ENCODE peak calls at places on chromosome 12, in five cellular contexts. X, D, A, I and V are unnamed samples.
A peak's percentile ranks its signal among the peaks of the same experiment; 100 is the strongest.

GRCh38 chr12:109900752-109901580 is 892 bp downstream of the TCHP start:
- DNase-seq in D (no peak), A (no peak), I (no peak), X (no peak), V (no peak)

GRCh38 chr12:52186135-52186840 is 5.5 kb downstream of the KRT80 start:
- DNase-seq in X (no peak), A (no peak), D (no peak), I (no peak), V (peak; percentile 82)

GRCh38 chr12:18798445-18799139 is 60.7 kb downstream of the CAPZA3 start:
- DNase-seq in I (no peak), A (no peak), D (peak; percentile 1), X (no peak), V (no peak)

GRCh38 chr12:107377596-107378385 is 284.4 kb upstream of the CRY1 start:
- DNase-seq in I (no peak), D (no peak), A (no peak), X (no peak), V (no peak)

GRCh38 chr12:111069886-111070285 is 149.5 kb upstream of the MYL2 start:
- DNase-seq in D (no peak), I (no peak), X (no peak), A (no peak), V (no peak)

GRCh38 chr12:42958271-42958674 is 368.7 kb upstream of the PRICKLE1 start:
- DNase-seq in I (no peak), A (no peak), X (no peak), D (no peak), V (no peak)

GRCh38 chr12:93419388-93420034 is 22.2 kb downstream of the UBE2N start:
- DNase-seq in X (no peak), A (no peak), D (peak; percentile 26), I (no peak), V (peak; percentile 67)

GRCh38 chr12:51663390-51663789 is 72.4 kb downstream of the SCN8A start:
- DNase-seq in D (no peak), I (no peak), A (no peak), X (no peak), V (no peak)

GRCh38 chr12:5965950-5966383 is 20.9 kb upstream of the ANO2 start:
- DNase-seq in D (no peak), I (peak; percentile 60), A (no peak), X (no peak), V (peak; percentile 19)

GRCh38 chr12:29427964-29428363 is 47.0 kb upstream of the ERGIC2 start:
- DNase-seq in D (no peak), X (no peak), I (no peak), A (no peak), V (no peak)

GRCh38 chr12:19869413-19869812 is 430.1 kb downstream of the AEBP2 start:
- DNase-seq in I (no peak), X (no peak), D (no peak), A (no peak), V (no peak)

GRCh38 chr12:43332977-43333649 is 218.9 kb downstream of the ADAMTS20 start:
- DNase-seq in D (no peak), A (no peak), I (no peak), X (no peak), V (peak; percentile 39)

GRCh38 chr12:102095677-102096263 is 24.1 kb downstream of the NUP37 start:
- DNase-seq in D (no peak), I (no peak), A (no peak), X (no peak), V (peak; percentile 41)

GRCh38 chr12:26573212-26573909 is 259.6 kb downstream of the ITPR2 start:
- DNase-seq in D (no peak), I (no peak), X (no peak), A (no peak), V (no peak)

GRCh38 chr12:122473543-122474323 is 27.0 kb downstream of the ZCCHC8 start:
- DNase-seq in I (no peak), A (no peak), D (no peak), X (no peak), V (peak; percentile 53)

GRCh38 chr12:87363497-87364084 is 665.6 kb downstream of the C12orf50 start:
- DNase-seq in D (no peak), I (no peak), A (no peak), X (no peak), V (no peak)

GRCh38 chr12:121812320-121812871 is 8.6 kb downstream of the SETD1B start:
- DNase-seq in I (peak; percentile 83), X (no peak), D (no peak), A (no peak), V (no peak)

GRCh38 chr12:32379667-32380066 is 19.7 kb upstream of the FGD4 start:
- DNase-seq in X (no peak), D (no peak), I (no peak), A (no peak), V (no peak)

GRCh38 chr12:7016958-7017571 is 1.2 kb downstream of the LPCAT3 start:
- DNase-seq in A (no peak), D (no peak), X (no peak), I (no peak), V (no peak)

GRCh38 chr12:65074932-65075331 is 46.2 kb downstream of the WIF1 start:
- DNase-seq in I (no peak), A (no peak), X (no peak), D (no peak), V (peak; percentile 5)

GRCh38 chr12:49019435-49020317 is 1.1 kb upstream of the PRKAG1 start:
- DNase-seq in X (no peak), I (peak; percentile 49), A (no peak), D (no peak), V (peak; percentile 30)

GRCh38 chr12:124686001-124686884 is 118.8 kb upstream of the NCOR2 start:
- DNase-seq in D (no peak), A (no peak), I (no peak), X (no peak), V (peak; percentile 76)
- H3K27me3 ChIP-seq in D (no peaks in the 10 kb centered on the region), A (no peaks in the 10 kb centered on the region), I (no peaks in the 10 kb centered on the region), X (no peaks in the 10 kb centered on the region), V (no peaks in the 10 kb centered on the region)

GRCh38 chr12:4807116-4807783 is 87.0 kb downstream of the GALNT8 start:
- DNase-seq in X (no peak), I (no peak), A (no peak), D (no peak), V (no peak)

GRCh38 chr12:4809013-4809448 is 88.8 kb downstream of the GALNT8 start:
- DNase-seq in I (no peak), X (no peak), A (peak; percentile 52), D (no peak), V (no peak)

GRCh38 chr12:4807813-4808212 is 87.6 kb downstream of the GALNT8 start:
- DNase-seq in D (no peak), A (no peak), I (no peak), X (no peak), V (no peak)

GRCh38 chr12:4810219-4810671 is 90.0 kb downstream of the GALNT8 start:
- DNase-seq in D (no peak), A (no peak), I (no peak), X (no peak), V (no peak)

GRCh38 chr12:4809449-4810218 is 89.4 kb downstream of the GALNT8 start:
- DNase-seq in I (no peak), X (no peak), D (no peak), A (no peak), V (no peak)
- H3K27me3 ChIP-seq in I (peaks cover 36% of the 10 kb centered on the region), X (peaks cover 3% of the 10 kb centered on the region), D (peaks cover 18% of the 10 kb centered on the region), A (peaks cover 35% of the 10 kb centered on the region), V (peaks cover 10% of the 10 kb centered on the region)

GRCh38 chr12:112584266-112584722 is 165.5 kb downstream of the PTPN11 start:
- DNase-seq in D (no peak), A (no peak), X (no peak), I (no peak), V (no peak)
- H3K27me3 ChIP-seq in D (no peaks in the 10 kb centered on the region), A (no peaks in the 10 kb centered on the region), X (no peaks in the 10 kb centered on the region), I (no peaks in the 10 kb centered on the region), V (no peaks in the 10 kb centered on the region)

GRCh38 chr12:132292328-132293319 is 36.8 kb downstream of the GALNT9 start:
- DNase-seq in I (no peak), X (no peak), A (no peak), D (no peak), V (no peak)
- H3K27me3 ChIP-seq in I (peaks cover 34% of the 10 kb centered on the region), X (no peaks in the 10 kb centered on the region), A (peaks cover 9% of the 10 kb centered on the region), D (no peaks in the 10 kb centered on the region), V (no peaks in the 10 kb centered on the region)

GRCh38 chr12:22759769-22760674 is 135.1 kb downstream of the ETNK1 start:
- DNase-seq in D (no peak), A (no peak), X (no peak), I (no peak), V (no peak)

DNA sequence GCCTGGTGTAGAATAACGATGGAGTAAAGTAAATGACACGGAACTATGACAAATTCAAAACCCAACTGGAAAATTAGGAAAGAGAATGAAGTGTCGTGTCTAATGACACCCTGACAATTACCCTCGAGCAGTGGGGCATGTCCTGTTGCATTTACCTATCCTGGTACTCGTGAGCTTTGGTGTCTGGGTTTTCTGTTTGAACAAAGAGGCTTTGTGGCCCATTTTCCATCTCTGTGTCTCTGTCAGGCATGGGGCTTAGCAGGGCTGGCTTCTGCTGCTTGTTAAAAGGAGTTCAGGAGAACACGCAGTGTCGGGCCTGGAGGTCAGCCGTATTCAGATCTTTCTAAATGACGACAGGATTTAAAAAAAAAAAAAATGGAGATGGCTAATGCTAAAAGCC is 140.8 kb downstream of the ETNK1 start:
- DNase-seq in X (no peak), D (no peak), I (no peak), A (no peak), V (no peak)
- H3K27me3 ChIP-seq in X (no peaks in the 10 kb centered on the region), D (no peaks in the 10 kb centered on the region), I (no peaks in the 10 kb centered on the region), A (no peaks in the 10 kb centered on the region), V (no peaks in the 10 kb centered on the region)

GRCh38 chr12:72011374-72011773 is 72.7 kb downstream of the TPH2 start:
- DNase-seq in A (no peak), X (no peak), I (peak; percentile 22), D (no peak), V (no peak)
- H3K27me3 ChIP-seq in A (no peaks in the 10 kb centered on the region), X (no peaks in the 10 kb centered on the region), I (no peaks in the 10 kb centered on the region), D (no peaks in the 10 kb centered on the region), V (no peaks in the 10 kb centered on the region)